ENCODE peak calls at places on chromosomes 1 and 21, in four cellular contexts. W is GM12878, O is K562, G is H1. X is an unnamed sample.

GRCh38 chr1:94111879-94112278 is 9.1 kb downstream of the ABCA4 start:
- DNase-seq in W (peak; percentile 11), O (no peak), G (no peak), X (no peak)

GRCh38 chr1:76038306-76039004 is 36.1 kb upstream of the ST6GALNAC3 start:
- DNase-seq in W (no peak), O (no peak), G (no peak), X (no peak)

GRCh38 chr1:200130552-200130951 is 103.0 kb downstream of the NR5A2 start:
- DNase-seq in W (no peak), O (no peak), G (no peak), X (no peak)

GRCh38 chr1:11847667-11848445 is at the start of gene NPPA:
- DNase-seq in W (no peak), O (no peak), G (no peak), X (no peak)

GRCh38 chr1:4052657-4053056 is 152.6 kb upstream of the C1orf174 start:
- DNase-seq in W (no peak), O (no peak), G (peak; percentile 36), X (no peak)

GRCh38 chr1:203638914-203639313 is 12.3 kb downstream of the ATP2B4 start:
- DNase-seq in W (no peak), O (no peak), G (no peak), X (no peak)

GRCh38 chr1:42887366-42887765 is 41.0 kb downstream of the ZNF691 start:
- DNase-seq in W (no peak), O (no peak), G (no peak), X (no peak)

GRCh38 chr21:36773111-36773510 is 74.2 kb downstream of the SIM2 start:
- DNase-seq in W (no peak), O (no peak), G (no peak), X (no peak)

GRCh38 chr1:232123775-232124659 is 497.4 kb downstream of the DISC1 start:
- DNase-seq in W (no peak), O (no peak), G (no peak), X (no peak)

GRCh38 chr21:15190837-15191236 is 126.0 kb upstream of the NRIP1 start:
- DNase-seq in W (no peak), O (no peak), G (no peak), X (no peak)

GRCh38 chr1:145719230-145720079 is at the start of gene CD160:
- DNase-seq in W (no peak), O (no peak), G (no peak), X (no peak)

GRCh38 chr1:1318777-1319645 is 5.4 kb downstream of the INTS11 start:
- DNase-seq in W (no peak), O (no peak), G (no peak), X (no peak)

GRCh38 chr1:158819461-158820443 is 11.4 kb upstream of the MNDA start:
- DNase-seq in W (peak; percentile 35), O (peak; percentile 25), G (no peak), X (no peak)

GRCh38 chr1:7341145-7341900 is 429.8 kb upstream of the VAMP3 start:
- DNase-seq in W (no peak), O (no peak), G (no peak), X (no peak)

GRCh38 chr1:241357366-241358305 is 631 bp upstream of the RGS7 start:
- DNase-seq in W (no peak), O (no peak), G (no peak), X (no peak)

GRCh38 chr1:53733975-53734649 is 4.9 kb downstream of the GLIS1 start:
- DNase-seq in W (no peak), O (no peak), G (no peak), X (no peak)

GRCh38 chr1:208204779-208205178 is 39.4 kb downstream of the PLXNA2 start:
- DNase-seq in W (no peak), O (no peak), G (no peak), X (no peak)

GRCh38 chr1:204455063-204455830 is 39.4 kb downstream of the PIK3C2B start:
- DNase-seq in W (no peak), O (no peak), G (peak; percentile 76), X (no peak)

GRCh38 chr1:162235261-162235780 is 141.3 kb downstream of the SPATA46 start:
- DNase-seq in W (no peak), O (no peak), G (no peak), X (no peak)

GRCh38 chr21:29170935-29171334 is 40.5 kb downstream of the MAP3K7CL start:
- DNase-seq in W (no peak), O (no peak), G (no peak), X (no peak)

GRCh38 chr1:221159608-221160007 is 280.4 kb downstream of the HLX start:
- DNase-seq in W (no peak), O (no peak), G (no peak), X (no peak)

GRCh38 chr1:78522136-78522535 is 31.4 kb downstream of the PTGFR start:
- DNase-seq in W (no peak), O (no peak), G (no peak), X (no peak)

GRCh38 chr1:38179423-38179822 is 132.8 kb upstream of the POU3F1 start:
- DNase-seq in W (no peak), O (no peak), G (no peak), X (no peak)

GRCh38 chr1:9191216-9191615 is 43.4 kb upstream of the H6PD start:
- DNase-seq in W (no peak), O (no peak), G (no peak), X (no peak)

GRCh38 chr1:78758493-78758892 is 108.9 kb downstream of the IFI44 start:
- DNase-seq in W (no peak), O (no peak), G (no peak), X (no peak)

GRCh38 chr1:18926315-18927081 is 24.1 kb upstream of the ALDH4A1 start:
- DNase-seq in W (peak; percentile 80), O (peak; percentile 57), G (no peak), X (peak; percentile 93)
- TF ChIP-seq POLR2AphosphoS5 in W (peak; percentile 74), O (no peak), G (no peak), X (peak; percentile 84)

GRCh38 chr1:84319662-84320061 is 18.2 kb downstream of the SAMD13 start:
- DNase-seq in W (no peak), O (no peak), G (no peak), X (no peak)
- TF ChIP-seq EGR1 in W (no peak), O (no peak), G (no peak), X (no peak)

DNA sequence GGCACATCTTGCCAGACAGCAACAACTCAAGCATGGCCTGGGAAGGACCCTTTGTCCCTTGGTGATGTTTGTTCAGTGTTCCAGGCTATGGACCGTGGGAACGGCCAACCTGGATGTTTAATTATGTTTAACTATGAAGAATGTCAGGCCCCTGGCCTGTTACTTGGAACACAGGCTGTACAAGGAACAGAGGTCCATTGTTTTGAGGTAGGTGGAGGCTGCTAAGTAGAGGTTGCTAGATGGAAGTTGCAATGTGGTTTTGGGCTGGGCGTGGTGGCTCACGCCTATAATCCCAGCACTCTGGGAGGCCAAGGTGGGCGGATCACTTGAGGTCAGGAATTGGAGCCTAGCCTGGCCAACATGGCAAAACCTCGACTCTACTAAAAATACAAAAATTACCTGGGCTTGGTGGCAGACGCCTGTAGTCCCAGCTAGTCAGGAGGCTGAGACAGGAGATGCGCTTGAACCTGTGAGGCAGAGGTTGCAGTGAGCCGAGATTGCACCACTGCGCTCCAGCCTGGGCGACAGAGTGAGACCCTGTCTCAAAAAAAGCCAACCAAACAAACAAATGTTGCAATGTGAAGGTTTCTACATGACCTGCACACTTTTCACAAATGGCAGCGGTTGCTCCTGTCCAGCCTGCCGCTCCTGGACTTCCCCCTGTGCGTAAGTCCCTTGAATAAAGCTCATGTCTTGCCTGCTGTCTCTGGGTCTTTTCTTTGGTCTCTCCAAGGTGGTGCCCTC is 2.5 kb upstream of the LEFTY1 start:
- DNase-seq in W (no peak), O (no peak), G (no peak), X (no peak)
- TF ChIP-seq POLR2AphosphoS5 in W (no peak), O (no peak), G (no peak), X (no peak)

DNA sequence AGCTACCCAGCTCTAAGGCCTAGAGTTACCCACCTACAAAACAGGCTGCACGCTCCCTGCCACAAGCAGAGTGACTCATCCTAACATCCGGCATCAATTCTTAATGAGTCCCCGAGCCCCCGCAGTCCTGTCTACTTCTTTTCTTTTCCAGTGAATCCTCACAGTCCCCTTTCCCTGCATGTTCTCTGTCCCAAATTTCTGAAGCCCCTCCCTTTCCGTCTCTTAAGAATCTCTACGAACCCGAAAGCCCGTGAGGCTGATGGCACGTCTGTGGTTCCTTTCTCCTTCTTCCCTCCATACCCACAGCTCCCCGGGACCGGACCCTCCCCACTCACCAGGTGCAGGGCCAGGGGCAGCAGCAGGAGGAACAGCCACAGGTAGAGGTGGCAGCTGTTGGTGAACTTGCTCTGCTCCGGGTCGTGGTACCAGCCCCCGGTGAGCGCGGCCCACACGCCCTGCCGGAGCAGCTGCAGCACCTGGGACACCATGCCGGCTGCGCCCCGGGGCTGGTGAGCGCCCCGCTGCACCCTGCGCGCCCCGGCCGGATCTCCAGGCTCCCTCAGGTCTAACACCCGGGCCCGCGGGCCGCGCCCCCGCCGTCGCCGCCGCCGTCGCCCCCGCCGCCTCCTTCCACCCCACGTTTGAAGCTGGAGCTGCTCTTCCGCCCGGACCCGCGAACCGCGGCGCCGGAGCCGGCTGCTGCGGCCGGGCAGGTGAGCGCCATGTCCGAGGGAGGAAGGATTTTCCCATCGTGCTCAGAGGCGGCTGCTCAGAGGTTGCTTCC is at the start of gene PCNX2:
- DNase-seq in W (no peak), O (peak; percentile 22), G (peak; percentile 72), X (peak; percentile 33)
- TF ChIP-seq EGR1 in W (no peak), O (peak; percentile 15), G (no peak), X (peak; percentile 46)

DNA sequence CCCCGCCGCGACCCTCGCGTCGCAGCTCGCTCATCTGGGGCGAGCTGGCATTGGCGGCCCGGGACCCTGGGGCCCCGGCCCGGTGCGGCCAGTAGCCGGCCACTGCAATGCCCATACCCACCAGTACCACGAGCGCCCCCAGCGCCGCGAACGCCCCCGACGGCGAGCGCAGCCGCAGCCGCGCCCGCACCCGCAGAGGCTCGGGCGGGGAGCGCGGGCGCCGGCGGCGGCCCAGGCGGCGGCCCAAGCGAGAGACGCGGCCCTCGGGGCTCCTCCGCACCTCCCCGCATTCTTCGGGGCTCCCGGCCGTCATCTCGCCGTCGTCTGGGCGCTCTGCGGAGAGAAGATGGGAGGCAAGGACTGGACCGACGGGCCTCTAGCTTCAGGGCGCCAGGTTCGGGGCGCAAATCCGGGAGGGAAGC is 2.2 kb downstream of the TMEM200B start:
- DNase-seq in W (no peak), O (no peak), G (no peak), X (no peak)
- TF ChIP-seq POLR2AphosphoS5 in W (no peak), O (no peak), G (no peak), X (no peak)

DNA sequence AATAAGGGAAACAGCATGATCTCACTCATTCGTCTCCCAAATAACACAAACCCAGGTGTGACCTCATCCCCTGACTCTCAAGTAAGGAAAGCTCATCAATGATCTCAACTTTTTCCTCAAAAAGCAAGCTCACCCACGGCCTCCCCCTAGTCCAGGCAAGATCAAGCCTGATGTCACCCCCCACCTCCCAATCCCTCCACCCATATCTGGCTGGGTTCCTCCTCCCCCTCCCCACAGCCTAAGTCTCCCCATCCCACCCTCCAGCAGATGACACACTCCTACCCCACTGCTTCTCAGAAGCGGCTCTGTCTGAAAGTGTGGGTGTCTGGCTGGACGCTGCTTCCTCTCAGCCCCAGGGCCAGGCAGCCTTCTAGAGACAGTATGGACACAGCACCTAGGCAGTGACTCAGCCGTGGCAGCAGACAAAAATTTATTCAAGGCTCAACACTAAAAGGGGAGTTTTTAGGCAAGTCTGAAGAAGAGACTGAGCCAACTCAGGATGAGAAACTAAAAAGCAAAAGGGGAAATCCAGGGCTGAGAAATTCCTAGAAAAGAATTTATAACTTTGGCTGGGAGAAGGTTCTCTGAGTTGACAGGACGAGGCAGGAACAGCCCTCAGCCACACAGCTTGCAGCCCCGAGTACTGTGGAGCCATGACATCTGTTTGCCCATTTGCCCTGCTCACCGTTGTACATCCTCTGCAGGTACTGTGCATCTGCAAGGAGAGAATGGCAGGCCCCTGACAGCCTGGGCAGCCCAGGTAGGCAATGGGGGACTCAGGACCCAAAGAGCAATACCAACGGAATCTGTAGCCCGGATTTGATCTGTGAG is 81.6 kb upstream of the LRRC8D start:
- DNase-seq in W (no peak), O (peak; percentile 14), G (no peak), X (no peak)
- TF ChIP-seq EGR1 in W (no peak), O (peak; percentile 56), G (no peak), X (no peak)

X was measured in HCT116.